ENCODE peak calls at places on chromosomes 4 and X, in five cellular contexts. C is GM12865, J is NCI-H1930, V is heart right ventricle, K is fibroblast of mammary gland. Y is an unnamed sample.

GRCh38 chr4:2643555-2643954 is 107.1 kb downstream of the FAM193A start:
- DNase-seq in J (no peak), K (no peak), C (no peak), V (no peak), Y (no peak)

GRCh38 chr4:8832130-8832930 is 39.3 kb downstream of the HMX1 start:
- DNase-seq in K (peak; percentile 31), J (no peak), V (no peak), C (no peak), Y (no peak)

GRCh38 chr4:147731611-147732515 is at the start of gene ARHGAP10:
- DNase-seq in C (peak; percentile 82), K (peak; percentile 77), J (peak; percentile 23), V (peak; percentile 67), Y (peak; percentile 93)

GRCh38 chr4:7686166-7686870 is 251.6 kb upstream of the PSAPL1 start:
- DNase-seq in K (no peak), C (no peak), V (no peak), J (no peak), Y (peak; percentile 52)

GRCh38 chr4:51855270-51855669 is 12.3 kb downstream of the DCUN1D4 start:
- DNase-seq in C (no peak), J (no peak), V (no peak), K (no peak), Y (no peak)

GRCh38 chr4:45910511-45910910 is 213.3 kb downstream of the GABRG1 start:
- DNase-seq in V (no peak), J (no peak), K (no peak), C (no peak), Y (no peak)

GRCh38 chr4:94304365-94304971 is 38.2 kb downstream of the HPGDS start:
- DNase-seq in C (peak; percentile 53), J (no peak), V (no peak), K (peak; percentile 45), Y (no peak)

GRCh38 chrX:120647127-120647526 is 17.3 kb upstream of the C1GALT1C1 start:
- DNase-seq in C (no peak), J (no peak), K (no peak), V (no peak), Y (no peak)

GRCh38 chr4:168674077-168674747 is 177.4 kb downstream of the PALLD start:
- DNase-seq in J (no peak), V (no peak), C (no peak), K (peak; percentile 38), Y (no peak)

GRCh38 chr4:119626943-119627266 is 1.7 kb downstream of the PDE5A start:
- DNase-seq in V (no peak), C (no peak), J (no peak), K (no peak), Y (no peak)